ENCODE peak calls at places on chromosomes 5 and 9, in six cellular contexts. Y is stomach; A is prostate gland; V is PC-3; J is pancreas; K is CD8-positive, alpha-beta T cell. N is an unnamed sample.

GRCh38 chr9:117671468-117671867 is 32.7 kb upstream of the TLR4 start:
- DNase-seq in Y (no peak), A (no peak), V (no peak), J (no peak), K (no peak), N (no peak)

GRCh38 chr5:146402949-146403348 is 44.2 kb upstream of the TCERG1 start:
- DNase-seq in Y (no peak), A (no peak), V (no peak), J (no peak), K (no peak), N (no peak)

GRCh38 chr9:75892168-75892901 is 1.9 kb downstream of the PCSK5 start:
- DNase-seq in Y (no peak), A (peak; percentile 14), V (no peak), J (peak; percentile 17), K (peak; percentile 8), N (peak; percentile 83)

GRCh38 chr5:118247468-118247867 is 740.9 kb downstream of the DTWD2 start:
- DNase-seq in Y (no peak), A (no peak), V (no peak), J (no peak), K (no peak), N (peak; percentile 31)

GRCh38 chr9:70352802-70353201 is 61.7 kb downstream of the KLF9 start:
- DNase-seq in Y (no peak), A (no peak), V (no peak), J (no peak), K (no peak), N (peak; percentile 23)

GRCh38 chr5:163489055-163489744 is 16.2 kb upstream of the MAT2B start:
- DNase-seq in Y (no peak), A (no peak), V (peak; percentile 21), J (no peak), K (peak; percentile 12), N (no peak)

GRCh38 chr5:34563951-34564705 is 92.0 kb upstream of the RAI14 start:
- DNase-seq in Y (peak; percentile 49), A (no peak), V (peak; percentile 16), J (peak; percentile 13), K (no peak), N (peak; percentile 90)

GRCh38 chr9:28999806-29000205 is 1426.5 kb upstream of the C9orf72 start:
- DNase-seq in Y (no peak), A (no peak), V (peak; percentile 69), J (no peak), K (no peak), N (no peak)

GRCh38 chr5:115414406-115415142 is 118.1 kb upstream of the CCDC112 start:
- DNase-seq in Y (no peak), A (no peak), V (no peak), J (no peak), K (no peak), N (peak; percentile 88)

GRCh38 chr5:171429543-171429910 is 10.1 kb downstream of the FGF18 start:
- DNase-seq in Y (no peak), A (no peak), V (no peak), J (no peak), K (no peak), N (peak; percentile 26)

GRCh38 chr5:147750065-147750464 is 32.5 kb downstream of the JAKMIP2 start:
- DNase-seq in Y (no peak), A (no peak), V (no peak), J (no peak), K (no peak), N (no peak)

GRCh38 chr9:109793196-109793595 is 13.2 kb downstream of the PALM2AKAP2 start:
- DNase-seq in Y (no peak), A (no peak), V (peak; percentile 83), J (no peak), K (no peak), N (peak; percentile 93)

GRCh38 chr5:169121631-169122420 is 179.1 kb downstream of the SLIT3 start:
- DNase-seq in Y (no peak), A (no peak), V (peak; percentile 41), J (no peak), K (no peak), N (peak; percentile 80)

GRCh38 chr9:130468566-130468965 is 23.8 kb downstream of the ASS1 start:
- DNase-seq in Y (no peak), A (no peak), V (no peak), J (no peak), K (no peak), N (no peak)

GRCh38 chr9:130465383-130466096 is 20.8 kb downstream of the ASS1 start:
- DNase-seq in Y (no peak), A (no peak), V (no peak), J (no peak), K (no peak), N (no peak)

GRCh38 chr9:130466537-130467217 is 21.9 kb downstream of the ASS1 start:
- DNase-seq in Y (no peak), A (no peak), V (no peak), J (no peak), K (no peak), N (no peak)

GRCh38 chr9:130470269-130470668 is 25.5 kb downstream of the ASS1 start:
- DNase-seq in Y (no peak), A (no peak), V (no peak), J (no peak), K (no peak), N (no peak)

DNA sequence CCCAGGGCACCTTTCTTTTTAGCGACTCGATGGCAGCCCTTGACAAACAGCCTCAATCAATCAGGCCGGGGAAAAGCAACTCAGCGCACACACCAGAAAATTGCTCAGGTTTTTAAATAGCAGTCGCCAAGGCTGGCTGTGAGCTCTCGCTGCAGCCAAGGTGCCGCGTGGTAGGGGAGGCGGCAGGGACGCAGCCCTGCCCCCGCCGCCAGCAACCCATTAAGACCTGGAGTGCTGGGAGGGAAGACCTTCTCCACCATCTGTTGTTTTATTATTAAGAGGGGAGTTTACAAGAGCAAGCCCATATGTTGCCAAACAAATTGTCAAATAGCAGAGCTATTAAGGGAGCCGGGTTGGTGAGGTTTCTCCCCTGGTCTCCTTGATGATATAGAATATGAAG is 22.6 kb downstream of the ASS1 start:
- DNase-seq in Y (no peak), A (no peak), V (no peak), J (no peak), K (no peak), N (no peak)
- H3K4me3 ChIP-seq in Y (no peak overlapping the region), A (no peak overlapping the region), V (no peak overlapping the region), J (no peak overlapping the region), K (no peak overlapping the region), N (no peak overlapping the region)

GRCh38 chr9:82154573-82154972 is 166.0 kb downstream of the SPATA31D1 start:
- DNase-seq in Y (no peak), A (no peak), V (no peak), J (no peak), K (no peak), N (no peak)

GRCh38 chr9:82148849-82149544 is 160.4 kb downstream of the SPATA31D1 start:
- DNase-seq in Y (no peak), A (no peak), V (no peak), J (no peak), K (no peak), N (no peak)

GRCh38 chr9:82152181-82152580 is 163.6 kb downstream of the SPATA31D1 start:
- DNase-seq in Y (no peak), A (no peak), V (peak; percentile 58), J (no peak), K (no peak), N (no peak)

GRCh38 chr9:82149647-82150046 is 161.1 kb downstream of the SPATA31D1 start:
- DNase-seq in Y (no peak), A (no peak), V (no peak), J (no peak), K (no peak), N (no peak)

DNA sequence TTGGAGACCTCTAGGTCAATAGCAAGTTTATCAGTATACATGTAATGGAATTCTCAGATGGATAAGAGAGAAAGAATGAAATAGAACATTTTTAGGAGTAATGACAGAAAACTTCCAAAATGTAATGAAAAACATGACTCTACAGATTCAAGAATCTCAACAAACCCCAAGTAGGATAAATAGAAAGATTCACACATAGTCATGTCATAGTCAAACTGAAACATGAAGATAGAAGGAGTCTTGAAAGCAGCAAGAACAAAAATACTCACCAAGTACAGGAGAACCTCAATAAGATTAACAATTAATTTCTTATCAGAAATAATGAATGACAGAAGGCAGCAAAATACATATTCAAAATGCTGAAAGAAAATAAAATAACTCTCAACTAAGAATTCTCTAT is 164.5 kb downstream of the SPATA31D1 start:
- DNase-seq in Y (no peak), A (no peak), V (no peak), J (no peak), K (no peak), N (no peak)
- TF ChIP-seq CTCF in Y (no peak), A (no peak), V (no peak), J (no peak), K (no peak), N (no peak)

GRCh38 chr5:140056880-140057279 is 13.8 kb upstream of the NRG2 start:
- DNase-seq in Y (no peak), A (no peak), V (no peak), J (no peak), K (no peak), N (no peak)

GRCh38 chr5:140055152-140055551 is 12.1 kb upstream of the NRG2 start:
- DNase-seq in Y (no peak), A (no peak), V (no peak), J (no peak), K (no peak), N (no peak)

GRCh38 chr5:140060816-140061215 is 17.7 kb upstream of the NRG2 start:
- DNase-seq in Y (no peak), A (no peak), V (no peak), J (no peak), K (no peak), N (no peak)

GRCh38 chr5:140054086-140054689 is 11.1 kb upstream of the NRG2 start:
- DNase-seq in Y (no peak), A (no peak), V (no peak), J (peak; percentile 59), K (no peak), N (no peak)

GRCh38 chr5:140058212-140058932 is 15.3 kb upstream of the NRG2 start:
- DNase-seq in Y (no peak), A (no peak), V (no peak), J (peak; percentile 49), K (no peak), N (no peak)
- H3K27me3 ChIP-seq in Y (peaks cover 38% of the 10 kb centered on the region), A (peaks cover 5% of the 10 kb centered on the region), V (peaks cover 66% of the 10 kb centered on the region), J (no peaks in the 10 kb centered on the region), K (peaks cover 3% of the 10 kb centered on the region), N (peaks cover 70% of the 10 kb centered on the region)

GRCh38 chr5:84378961-84379360 is 5.7 kb downstream of the EDIL3 start:
- DNase-seq in Y (no peak), A (no peak), V (no peak), J (no peak), K (no peak), N (no peak)
- H3K4me3 ChIP-seq in Y (no peak overlapping the region), A (no peak overlapping the region), V (no peak overlapping the region), J (no peak overlapping the region), K (no peak overlapping the region), N (peak overlapping the region; percentile 12)

GRCh38 chr9:108671156-108671555 is 184.6 kb downstream of the ACTL7B start:
- DNase-seq in Y (no peak), A (no peak), V (peak; percentile 59), J (no peak), K (no peak), N (no peak)
- TF ChIP-seq CTCF in Y (no peak), A (no peak), V (peak; percentile 77), J (no peak), K (no peak), N (peak; percentile 68)